ENCODE peak calls at places on chromosomes 12 and 14, in four cellular contexts. One of them, this sample, is unnamed.

GRCh38 chr14:28608438-28608837 is 158.1 kb upstream of the FOXG1 start:
- DNase-seq in neuronal stem cell: no peak
- DNase-seq in body of pancreas: no peak
- DNase-seq in ovary: no peak
- DNase-seq in this sample: no peak

GRCh38 chr12:42240131-42240750 is 2.2 kb upstream of the YAF2 start:
- DNase-seq in neuronal stem cell: no peak
- DNase-seq in ovary: no peak
- DNase-seq in body of pancreas: no peak
- DNase-seq in this sample: no peak

GRCh38 chr12:31431721-31432120 is 105.8 kb upstream of the SINHCAF start:
- DNase-seq in ovary: no peak
- DNase-seq in body of pancreas: no peak
- DNase-seq in neuronal stem cell: no peak
- DNase-seq in this sample: peak; percentile 19

GRCh38 chr12:107228076-107228475 is 134.7 kb upstream of the CRY1 start:
- DNase-seq in neuronal stem cell: no peak
- DNase-seq in ovary: no peak
- DNase-seq in body of pancreas: no peak
- DNase-seq in this sample: no peak

GRCh38 chr12:129049917-129050316 is 196.6 kb downstream of the GLT1D1 start:
- DNase-seq in neuronal stem cell: peak; percentile 74
- DNase-seq in body of pancreas: no peak
- DNase-seq in ovary: no peak
- DNase-seq in this sample: no peak

GRCh38 chr12:108567974-108568652 is 5.7 kb downstream of the ISCU start:
- DNase-seq in neuronal stem cell: no peak
- DNase-seq in ovary: no peak
- DNase-seq in body of pancreas: no peak
- DNase-seq in this sample: no peak

GRCh38 chr12:122999986-123000420 is 19.5 kb downstream of the ARL6IP4 start:
- DNase-seq in ovary: no peak
- DNase-seq in body of pancreas: no peak
- DNase-seq in neuronal stem cell: no peak
- DNase-seq in this sample: no peak

GRCh38 chr12:107512391-107512790 is 173.2 kb upstream of the PWP1 start:
- DNase-seq in neuronal stem cell: no peak
- DNase-seq in body of pancreas: no peak
- DNase-seq in ovary: no peak
- DNase-seq in this sample: peak; percentile 90

GRCh38 chr12:58814036-58814435 is 106.3 kb downstream of the LRIG3 start:
- DNase-seq in neuronal stem cell: no peak
- DNase-seq in body of pancreas: no peak
- DNase-seq in ovary: no peak
- DNase-seq in this sample: peak; percentile 19

GRCh38 chr14:63453443-63453936 is 89.7 kb downstream of the PPP2R5E start:
- DNase-seq in neuronal stem cell: no peak
- DNase-seq in body of pancreas: no peak
- DNase-seq in ovary: no peak
- DNase-seq in this sample: peak; percentile 62
- H3K4me3 ChIP-seq in neuronal stem cell: no peak overlapping the region
- H3K4me3 ChIP-seq in body of pancreas: no peak overlapping the region
- H3K4me3 ChIP-seq in ovary: no peak overlapping the region
- H3K4me3 ChIP-seq in this sample: no peak overlapping the region

DNA sequence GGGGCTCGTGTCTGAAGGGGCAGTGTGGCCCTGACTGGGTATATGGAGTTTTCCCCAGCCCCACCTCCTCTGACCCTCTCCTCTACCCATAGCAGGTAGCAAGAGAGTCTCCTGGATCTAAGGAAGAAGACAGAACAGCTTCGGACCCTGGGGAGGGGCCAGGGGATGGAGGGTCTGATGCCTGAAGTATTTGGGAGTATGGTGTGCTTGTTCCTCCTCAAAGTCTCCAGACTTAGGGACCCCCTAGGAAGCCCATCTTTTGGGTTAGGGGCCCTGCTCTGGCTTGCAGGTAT is 579 bp upstream of the HOXC8 start:
- DNase-seq in ovary: no peak
- DNase-seq in neuronal stem cell: no peak
- DNase-seq in body of pancreas: no peak
- DNase-seq in this sample: no peak
- H3K4me3 ChIP-seq in ovary: no peak overlapping the region
- H3K4me3 ChIP-seq in neuronal stem cell: no peak overlapping the region
- H3K4me3 ChIP-seq in body of pancreas: no peak overlapping the region
- H3K4me3 ChIP-seq in this sample: no peak overlapping the region

GRCh38 chr12:120835657-120836056 is 68.5 kb downstream of the SPPL3 start:
- DNase-seq in neuronal stem cell: no peak
- DNase-seq in body of pancreas: no peak
- DNase-seq in ovary: no peak
- DNase-seq in this sample: peak; percentile 40
- H3K4me3 ChIP-seq in neuronal stem cell: no peak overlapping the region
- H3K4me3 ChIP-seq in body of pancreas: no peak overlapping the region
- H3K4me3 ChIP-seq in ovary: no peak overlapping the region
- H3K4me3 ChIP-seq in this sample: no peak overlapping the region

DNA sequence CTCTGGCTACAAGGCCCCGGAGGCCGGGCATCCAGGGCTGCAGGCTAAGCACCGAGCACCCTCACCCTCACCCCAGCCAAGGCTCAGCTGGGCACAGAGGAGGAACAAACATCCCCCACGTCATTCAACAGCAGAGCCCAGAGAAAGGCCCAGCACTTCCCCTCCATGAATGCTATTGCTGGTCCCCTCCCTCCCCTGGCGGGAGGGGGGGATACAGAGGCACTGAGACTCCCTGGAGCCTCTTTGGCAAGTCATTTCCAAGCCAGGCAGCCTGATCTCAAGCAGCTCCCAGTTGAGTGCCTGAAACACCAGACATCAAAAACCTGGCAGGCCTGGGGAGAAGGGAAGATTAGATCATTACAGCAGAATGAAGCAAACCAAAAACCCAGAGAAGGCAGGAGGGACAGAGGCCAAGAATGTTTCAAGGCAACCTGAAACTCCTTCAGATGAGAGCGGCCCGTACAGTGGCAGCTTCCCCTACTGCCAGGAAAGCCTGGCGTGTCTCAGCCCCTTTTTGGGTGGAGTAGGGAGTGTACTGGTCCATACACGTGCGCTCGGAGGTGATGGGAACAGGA is 92.1 kb downstream of the LRRC74A start:
- DNase-seq in body of pancreas: peak; percentile 55
- DNase-seq in ovary: peak; percentile 61
- DNase-seq in neuronal stem cell: no peak
- DNase-seq in this sample: peak; percentile 98
- H3K4me3 ChIP-seq in body of pancreas: no peak overlapping the region
- H3K4me3 ChIP-seq in ovary: no peak overlapping the region
- H3K4me3 ChIP-seq in neuronal stem cell: no peak overlapping the region
- H3K4me3 ChIP-seq in this sample: peak overlapping the region; percentile 31

DNA sequence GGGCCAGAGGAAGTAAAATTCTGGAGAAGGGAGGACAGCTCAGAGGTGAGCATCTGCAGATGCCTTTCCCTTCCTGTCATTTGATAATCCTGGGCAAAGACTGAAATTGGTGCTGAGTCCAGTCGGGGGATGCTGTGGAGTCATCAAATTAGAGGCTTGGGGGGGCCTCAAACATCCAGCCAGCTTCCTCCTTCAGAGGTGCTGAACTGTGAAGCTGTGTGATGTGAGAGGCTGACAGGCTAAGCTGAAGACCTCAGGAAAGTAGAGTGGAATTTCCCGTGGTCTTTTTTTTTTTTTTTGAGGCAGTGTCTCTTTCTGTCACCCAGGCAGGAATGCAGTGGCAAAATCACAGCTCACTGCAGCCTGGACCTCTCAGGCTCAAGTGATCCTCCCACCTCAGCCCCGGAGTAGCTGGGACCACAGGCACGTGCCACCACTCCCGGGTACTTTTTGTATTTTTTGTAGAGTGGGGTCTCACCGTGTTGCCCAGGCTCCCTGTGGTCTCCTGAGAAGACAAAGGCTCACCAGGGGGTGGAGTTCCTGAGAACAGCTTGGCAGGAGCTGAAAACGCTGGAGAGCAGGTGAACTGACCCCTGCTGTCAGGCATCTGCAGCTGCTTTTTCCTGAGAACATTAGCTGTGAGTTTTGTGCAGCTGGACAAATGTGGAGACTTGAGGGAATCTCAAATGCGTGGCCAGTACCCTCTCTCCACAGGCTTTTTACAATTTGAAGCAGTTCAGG is 6.1 kb upstream of the TCL1B start:
- DNase-seq in body of pancreas: peak; percentile 63
- DNase-seq in ovary: no peak
- DNase-seq in neuronal stem cell: no peak
- DNase-seq in this sample: no peak
- H3K4me3 ChIP-seq in body of pancreas: no peak overlapping the region
- H3K4me3 ChIP-seq in ovary: no peak overlapping the region
- H3K4me3 ChIP-seq in neuronal stem cell: no peak overlapping the region
- H3K4me3 ChIP-seq in this sample: no peak overlapping the region

DNA sequence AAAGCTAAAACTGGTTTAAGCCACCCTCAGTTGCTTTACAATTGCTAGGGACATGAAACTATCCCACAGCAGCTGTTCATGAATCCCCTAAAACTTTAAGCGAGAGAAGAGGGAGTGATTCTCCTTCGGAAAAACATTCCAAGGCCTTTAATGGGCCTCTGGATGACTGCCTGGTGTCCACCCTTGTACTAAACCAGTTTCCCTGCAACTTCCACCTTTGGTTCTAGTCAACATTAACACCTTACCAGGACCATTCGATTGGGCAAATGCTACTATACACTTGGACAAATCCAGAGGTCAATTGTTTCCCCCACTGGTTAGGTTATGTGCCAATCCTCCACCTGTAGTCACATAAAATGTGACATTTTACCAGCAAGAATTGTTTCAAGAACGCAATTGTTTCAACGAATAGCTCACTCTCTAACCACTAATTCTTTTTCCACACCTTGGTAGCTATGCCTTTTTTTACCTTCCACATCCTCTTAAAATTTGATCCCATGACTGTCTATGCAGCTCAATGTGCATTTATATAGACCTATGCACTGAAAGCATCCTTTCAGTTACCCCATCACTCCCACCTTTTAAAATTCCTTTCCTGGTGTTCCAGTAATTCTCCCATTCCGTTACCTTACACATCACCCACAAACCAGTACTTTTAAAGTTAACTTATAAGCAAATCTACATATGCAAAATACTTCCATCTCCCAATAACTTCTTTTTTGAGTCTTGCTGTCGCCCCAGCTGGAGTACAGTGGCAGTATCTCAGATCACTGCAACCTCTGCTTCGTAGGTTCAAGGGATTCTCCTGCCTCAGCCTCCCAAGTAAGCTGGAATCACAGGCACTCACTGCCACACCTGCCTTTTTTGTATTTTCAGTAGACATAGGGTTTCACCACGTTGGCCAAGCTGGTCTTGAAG is 3.6 kb downstream of the UBC start:
- DNase-seq in body of pancreas: peak; percentile 36
- DNase-seq in ovary: no peak
- DNase-seq in neuronal stem cell: no peak
- DNase-seq in this sample: no peak
- H3K4me3 ChIP-seq in body of pancreas: no peak overlapping the region
- H3K4me3 ChIP-seq in ovary: peak overlapping the region; percentile 2
- H3K4me3 ChIP-seq in neuronal stem cell: peak overlapping the region; percentile 67
- H3K4me3 ChIP-seq in this sample: peak overlapping the region; percentile 71

GRCh38 chr14:34106310-34106709 is 155.4 kb upstream of the EGLN3 start:
- DNase-seq in neuronal stem cell: no peak
- DNase-seq in body of pancreas: no peak
- DNase-seq in ovary: no peak
- DNase-seq in this sample: no peak

GRCh38 chr14:34099630-34100029 is 148.8 kb upstream of the EGLN3 start:
- DNase-seq in neuronal stem cell: no peak
- DNase-seq in ovary: no peak
- DNase-seq in body of pancreas: no peak
- DNase-seq in this sample: no peak

GRCh38 chr14:34104750-34105397 is 154.0 kb upstream of the EGLN3 start:
- DNase-seq in body of pancreas: no peak
- DNase-seq in ovary: no peak
- DNase-seq in neuronal stem cell: no peak
- DNase-seq in this sample: no peak

GRCh38 chr14:34098985-34099349 is 148.1 kb upstream of the EGLN3 start:
- DNase-seq in body of pancreas: no peak
- DNase-seq in neuronal stem cell: no peak
- DNase-seq in ovary: no peak
- DNase-seq in this sample: no peak

GRCh38 chr14:34103176-34103575 is 152.3 kb upstream of the EGLN3 start:
- DNase-seq in ovary: no peak
- DNase-seq in neuronal stem cell: no peak
- DNase-seq in body of pancreas: no peak
- DNase-seq in this sample: no peak
- H3K4me3 ChIP-seq in ovary: no peak overlapping the region
- H3K4me3 ChIP-seq in neuronal stem cell: no peak overlapping the region
- H3K4me3 ChIP-seq in body of pancreas: no peak overlapping the region
- H3K4me3 ChIP-seq in this sample: no peak overlapping the region

DNA sequence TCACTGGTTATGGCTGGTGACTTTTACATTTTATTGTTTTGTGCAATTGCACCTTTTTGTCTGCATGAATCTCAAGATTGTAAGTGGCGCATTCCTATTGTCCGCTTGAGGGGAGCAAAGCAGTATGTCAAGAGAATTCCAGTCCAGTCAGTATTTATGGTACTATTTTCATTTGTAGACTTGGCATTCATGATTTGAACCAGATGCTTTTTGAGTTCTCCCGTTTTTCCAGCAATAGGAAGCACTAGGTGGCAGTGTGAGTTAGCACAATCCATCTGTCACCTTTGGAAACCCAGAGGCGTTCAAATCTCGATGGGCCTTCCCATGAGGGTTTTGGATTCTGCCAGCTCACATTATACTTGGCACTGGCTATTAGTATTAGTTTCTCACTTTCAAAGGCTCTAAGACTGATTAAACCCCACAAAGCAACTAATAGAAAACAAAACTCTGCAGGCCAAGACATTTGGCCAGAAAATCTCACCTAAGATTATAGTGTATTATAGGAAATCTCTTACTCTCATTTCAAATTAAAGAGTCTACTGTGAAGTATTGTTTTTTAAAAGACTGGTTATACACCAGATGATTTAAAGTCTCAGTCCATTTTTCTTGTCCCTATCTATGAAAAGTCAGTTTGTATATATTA is 2.2 kb downstream of the DACT1 start:
- DNase-seq in body of pancreas: peak; percentile 40
- DNase-seq in ovary: no peak
- DNase-seq in neuronal stem cell: peak; percentile 31
- DNase-seq in this sample: peak; percentile 96
- H3K4me3 ChIP-seq in body of pancreas: no peak overlapping the region
- H3K4me3 ChIP-seq in ovary: peak overlapping the region; percentile 55
- H3K4me3 ChIP-seq in neuronal stem cell: no peak overlapping the region
- H3K4me3 ChIP-seq in this sample: peak overlapping the region; percentile 86

GRCh38 chr12:130875193-130875592 is 3.3 kb downstream of the RAN start:
- DNase-seq in neuronal stem cell: no peak
- DNase-seq in ovary: no peak
- DNase-seq in body of pancreas: no peak
- DNase-seq in this sample: no peak
- H3K4me3 ChIP-seq in neuronal stem cell: no peak overlapping the region
- H3K4me3 ChIP-seq in ovary: no peak overlapping the region
- H3K4me3 ChIP-seq in body of pancreas: no peak overlapping the region
- H3K4me3 ChIP-seq in this sample: no peak overlapping the region

This sample was measured in fibroblast of the aortic adventitia.